ENCODE peak calls at places on chromosomes 7 and 10, in five cellular contexts. E is GM23338, K is right atrium auricular region, O is transverse colon, T is body of pancreas. R is an unnamed sample. For H3K36me3, the result is how much of the 10 kb centered on the place peaks cover.

GRCh38 chr10:5963591-5963990 is 13.8 kb downstream of the IL15RA start:
- DNase-seq in O (no peak), T (no peak), K (no peak), E (no peak), R (no peak)

GRCh38 chr10:46547331-46547880 is 9.1 kb downstream of the GPRIN2 start:
- DNase-seq in O (peak), T (peak), E (no peak), K (no peak), R (no peak)

GRCh38 chr7:106101726-106102125 is 10.4 kb downstream of the SYPL1 start:
- DNase-seq in K (no peak), T (no peak), O (no peak), E (no peak), R (no peak)

GRCh38 chr7:121369462-121369861 is 26.6 kb downstream of the FAM3C start:
- DNase-seq in O (no peak), T (no peak), K (no peak), E (no peak), R (no peak)

GRCh38 chr7:155340071-155340531 is 42.4 kb downstream of the INSIG1 start:
- DNase-seq in T (no peak), K (no peak), E (no peak), O (no peak), R (no peak)

GRCh38 chr7:134565643-134566136 is 16.8 kb downstream of the AKR1B15 start:
- DNase-seq in K (peak), T (no peak), E (no peak), O (no peak), R (no peak)

GRCh38 chr7:117004899-117005298 is 51.6 kb downstream of the ST7 start:
- DNase-seq in E (no peak), K (no peak), T (no peak), O (no peak), R (no peak)

GRCh38 chr10:82089327-82089726 is 214.3 kb downstream of the NRG3 start:
- DNase-seq in K (no peak), O (no peak), E (peak), T (no peak), R (no peak)

GRCh38 chr10:98921381-98921780 is 314.3 kb downstream of the HPSE2 start:
- DNase-seq in E (no peak), K (no peak), T (no peak), O (no peak), R (no peak)

GRCh38 chr10:88670497-88670896 is 6.3 kb downstream of the LIPF start:
- DNase-seq in T (no peak), K (no peak), O (no peak), E (no peak), R (no peak)

GRCh38 chr7:123763191-123763661 is 14.4 kb upstream of the WASL start:
- DNase-seq in E (no peak), K (no peak), T (no peak), O (no peak), R (no peak)

GRCh38 chr10:49012603-49013002 is 73.0 kb upstream of the LRRC18 start:
- DNase-seq in T (no peak), O (no peak), E (no peak), K (peak), R (no peak)

DNA sequence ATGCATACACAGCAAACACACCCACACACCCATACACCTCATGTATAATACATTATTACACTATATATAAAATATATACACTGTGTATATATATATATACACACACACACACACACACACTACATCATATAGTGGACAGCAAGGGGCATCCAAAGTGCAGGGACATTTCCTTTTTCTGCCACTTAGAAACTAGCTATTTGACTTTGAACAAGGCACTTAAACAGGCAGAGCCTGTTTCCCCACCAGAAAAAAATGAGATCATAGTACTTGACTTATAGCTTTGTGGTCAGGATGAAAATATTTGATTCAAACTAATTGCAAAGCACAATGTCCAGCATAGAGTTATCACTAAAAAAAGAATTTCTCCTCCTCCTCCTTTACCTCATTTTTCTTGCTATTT is 254.3 kb upstream of the NPVF start:
- DNase-seq in E (no peak), O (no peak), T (no peak), K (no peak), R (no peak)
- H3K4me3 ChIP-seq in E (no peak), O (no peak), T (no peak), K (no peak), R (no peak)

GRCh38 chr7:88219781-88220747 is at the start of gene SRI:
- DNase-seq in O (peak), K (peak), T (peak), E (peak), R (peak)
- TF ChIP-seq CTCF in O (peak), K (peak), T (peak), E (peak), R (peak)

DNA sequence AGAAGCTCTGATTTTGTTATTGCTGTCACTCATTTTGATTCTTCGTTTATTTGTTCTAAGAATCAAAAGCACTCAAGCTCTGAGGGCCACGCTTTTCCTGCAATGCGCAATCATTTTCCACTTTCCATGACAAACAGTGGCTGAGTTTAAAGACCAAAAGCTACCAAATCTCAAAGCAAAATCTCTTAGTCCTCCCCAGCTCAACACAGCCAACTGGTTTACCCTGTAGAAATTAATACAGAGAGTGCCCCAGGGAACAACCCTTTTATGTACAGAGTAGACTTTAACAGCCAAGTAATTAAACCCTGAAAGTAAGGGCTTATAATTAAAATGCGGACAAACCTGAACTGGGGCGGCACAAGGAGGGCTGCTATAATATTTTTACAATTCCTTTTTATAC is 53.2 kb downstream of the FAM53B start:
- DNase-seq in E (no peak), T (no peak), K (no peak), O (no peak), R (no peak)
- H3K36me3 ChIP-seq in E (under half), T (under half), K (under half), O (under half), R (under half)

GRCh38 chr10:128058106-128058745 is 68.0 kb downstream of the MKI67 start:
- DNase-seq in E (no peak), K (no peak), O (no peak), T (no peak), R (no peak)
- H3K4me3 ChIP-seq in E (no peak), K (no peak), O (no peak), T (no peak), R (no peak)

DNA sequence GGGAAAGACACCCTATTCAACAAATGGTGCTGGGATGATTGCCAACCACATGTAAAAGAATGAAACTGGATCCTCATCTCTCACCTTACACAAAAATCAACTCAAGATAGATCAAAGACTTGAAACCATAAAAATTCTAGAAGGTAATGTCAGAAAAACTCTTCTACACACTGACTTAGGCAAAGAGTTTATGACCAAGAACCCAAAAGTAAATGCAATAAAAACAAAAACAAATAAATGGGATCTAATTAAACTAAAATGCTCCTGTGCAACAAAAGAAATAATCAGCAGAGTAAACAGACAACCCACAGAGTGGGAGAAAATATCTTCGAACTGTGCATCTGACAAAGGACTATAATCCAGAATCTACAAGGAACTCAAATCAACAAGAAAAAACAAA is 504.2 kb upstream of the MBL2 start:
- DNase-seq in O (no peak), T (no peak), K (no peak), E (no peak), R (no peak)
- TF ChIP-seq CTCF in O (no peak), T (no peak), K (no peak), E (no peak), R (no peak)

GRCh38 chr7:23520582-23520981 is 11.2 kb downstream of the TRA2A start:
- DNase-seq in E (peak), K (no peak), T (no peak), O (no peak), R (no peak)

DNA sequence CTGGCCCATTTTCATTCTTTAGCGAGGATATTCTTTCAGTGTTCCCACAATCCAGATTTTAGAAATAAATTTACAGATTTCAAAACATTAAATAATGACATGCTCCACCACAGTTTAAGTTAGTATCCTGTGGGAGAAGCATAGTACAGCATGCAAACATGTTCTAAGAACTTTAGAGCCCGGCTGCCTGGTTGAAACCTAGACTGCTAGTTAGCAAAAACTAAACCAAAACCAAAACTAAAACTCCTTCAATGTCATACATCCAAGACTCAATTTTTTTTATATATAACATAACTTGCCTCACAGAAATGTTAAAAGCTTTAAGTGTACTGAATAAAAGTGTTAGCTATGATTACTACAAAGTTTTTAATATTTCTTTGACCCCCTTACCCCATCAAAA is 17.0 kb downstream of the TRA2A start:
- DNase-seq in K (no peak), E (no peak), T (no peak), O (no peak), R (no peak)
- H3K36me3 ChIP-seq in K (half or more), E (half or more), T (half or more), O (half or more), R (under half)

DNA sequence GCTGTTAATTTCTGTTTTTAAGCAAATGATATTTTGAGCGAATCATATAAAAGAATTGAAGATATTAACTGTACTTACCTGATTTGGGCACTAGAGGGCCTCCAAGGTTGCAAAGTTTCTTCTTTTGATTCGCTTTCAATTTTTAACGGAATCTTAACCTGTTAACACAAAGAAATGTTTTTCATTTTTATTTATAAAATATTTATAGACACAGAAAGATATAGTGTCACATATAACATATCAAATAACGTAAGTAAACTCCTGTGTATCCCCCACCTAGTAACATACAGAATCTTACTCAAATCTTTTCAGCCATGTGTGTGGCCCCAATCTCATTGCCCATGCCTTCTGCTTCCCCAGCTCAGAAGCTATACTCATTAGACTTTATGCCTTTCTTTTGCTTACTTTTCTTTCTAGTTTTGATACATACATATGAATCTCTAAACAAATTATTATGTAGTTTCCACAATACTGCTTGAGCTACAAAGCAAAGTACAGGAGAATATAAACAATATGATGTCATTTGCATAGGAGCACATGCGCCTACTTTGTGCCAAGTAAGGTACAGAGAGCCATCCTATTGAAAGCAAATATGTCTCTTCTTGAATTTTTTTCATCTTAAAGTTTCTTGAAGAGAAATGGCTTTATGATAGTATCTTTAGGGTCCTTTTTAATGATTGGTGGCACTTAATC is 49.5 kb upstream of the ZPBP start:
- DNase-seq in E (peak), K (no peak), T (no peak), O (no peak), R (no peak)
- H3K4me3 ChIP-seq in E (no peak), K (no peak), T (no peak), O (no peak), R (no peak)